ENCODE peak calls at places on chromosomes 4 and X, in five cellular contexts. B is HepG2, A is GM12878, H is K562, J is SK-N-SH. G is an unnamed sample. For H4K20me1, the result is how much of the 10 kb centered on the place peaks cover.

GRCh38 chrX:138754861-138755260 is 43.3 kb upstream of the FGF13 start:
- DNase-seq in B (no peak), A (no peak), H (no peak), J (no peak), G (no peak)

GRCh38 chr4:186201535-186202230 is 10.3 kb downstream of the CYP4V2 start:
- DNase-seq in B (peak), A (no peak), H (peak), J (peak), G (peak)

GRCh38 chr4:74055096-74055495 is 16.6 kb upstream of the CXCL3 start:
- DNase-seq in B (no peak), A (no peak), H (no peak), J (no peak), G (no peak)

GRCh38 chr4:88661724-88662123 is 35.9 kb downstream of the NAP1L5 start:
- DNase-seq in B (no peak), A (no peak), H (no peak), J (no peak), G (no peak)

GRCh38 chr4:89307446-89308160 is at the start of gene GPRIN3:
- DNase-seq in B (no peak), A (no peak), H (no peak), J (peak), G (no peak)

GRCh38 chr4:35151816-35152572 is 1092.3 kb downstream of the ARAP2 start:
- DNase-seq in B (peak), A (no peak), H (peak), J (peak), G (peak)

GRCh38 chrX:28188526-28188925 is 207.3 kb upstream of the DCAF8L1 start:
- DNase-seq in B (no peak), A (no peak), H (no peak), J (no peak), G (peak)

GRCh38 chr4:59380841-59381366 is 1819.2 kb upstream of the ADGRL3 start:
- DNase-seq in B (no peak), A (no peak), H (no peak), J (no peak), G (no peak)

GRCh38 chr4:183533698-183534097 is 28.8 kb downstream of the ING2 start:
- DNase-seq in B (no peak), A (no peak), H (peak), J (no peak), G (no peak)

GRCh38 chrX:63809158-63809557 is 24.1 kb upstream of the ARHGEF9 start:
- DNase-seq in B (no peak), A (no peak), H (no peak), J (no peak), G (no peak)

GRCh38 chr4:181959121-181959520 is 284.1 kb upstream of the TENM3 start:
- DNase-seq in B (no peak), A (no peak), H (no peak), J (no peak), G (no peak)

GRCh38 chrX:129983575-129984131 is 1.2 kb downstream of the BCORL1 start:
- DNase-seq in B (no peak), A (no peak), H (peak), J (peak), G (no peak)

DNA sequence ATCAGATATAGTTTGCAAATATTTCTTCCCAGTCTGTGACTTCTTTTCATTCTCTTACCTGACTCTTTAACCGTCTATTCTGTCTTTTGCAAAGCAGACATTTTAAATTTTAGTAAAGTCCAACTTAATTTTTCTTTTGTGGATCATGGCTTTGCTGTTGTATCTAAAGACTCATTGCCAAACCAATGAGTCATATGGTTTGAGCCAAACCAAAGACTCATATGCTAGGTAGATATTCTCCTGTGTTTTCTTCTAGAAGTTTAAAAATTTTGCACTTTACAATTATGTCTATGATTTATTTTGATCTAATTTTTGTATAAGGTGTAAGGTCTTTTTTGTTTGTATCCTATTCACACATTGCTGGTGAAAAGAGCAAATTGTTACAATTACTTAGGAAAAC is 446.8 kb downstream of the ANKRD50 start:
- DNase-seq in B (no peak), A (no peak), H (no peak), J (no peak), G (no peak)
- TF ChIP-seq ZBTB33 in B (no peak), A (no peak), H (no peak), J (no peak), G (no peak)

DNA sequence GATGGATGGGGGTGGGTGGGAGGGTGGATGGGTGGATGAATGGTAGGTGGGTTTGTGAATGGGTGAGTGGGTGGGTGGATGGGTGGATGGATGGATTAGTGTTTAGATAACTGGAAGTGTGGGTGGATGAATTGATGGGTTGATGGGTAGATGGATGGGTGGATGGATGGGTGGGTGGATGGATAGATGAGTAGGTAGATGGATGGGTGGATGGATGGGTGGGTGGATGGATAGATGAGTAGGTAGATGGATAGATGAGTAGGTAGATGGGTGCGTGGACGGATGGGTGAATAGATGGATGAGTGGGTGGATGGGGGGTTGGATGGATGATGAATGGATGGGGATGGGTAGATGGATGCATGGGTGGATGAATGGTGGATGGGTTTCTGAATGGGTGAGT is 20.3 kb upstream of the ASMTL start:
- DNase-seq in B (no peak), A (no peak), H (no peak), J (no peak), G (no peak)
- H4K20me1 ChIP-seq in B (under half), A (under half), H (under half), J (under half), G (under half)

GRCh38 chr4:57093816-57094481 is 16.2 kb downstream of the IGFBP7 start:
- DNase-seq in B (no peak), A (no peak), H (no peak), J (no peak), G (no peak)
- TF ChIP-seq ZBTB33 in B (no peak), A (no peak), H (no peak), J (no peak), G (no peak)

GRCh38 chr4:152104846-152105462 is 344.1 kb upstream of the GATB start:
- DNase-seq in B (no peak), A (no peak), H (no peak), J (no peak), G (no peak)
- H4K20me1 ChIP-seq in B (under half), A (under half), H (under half), J (under half), G (under half)

DNA sequence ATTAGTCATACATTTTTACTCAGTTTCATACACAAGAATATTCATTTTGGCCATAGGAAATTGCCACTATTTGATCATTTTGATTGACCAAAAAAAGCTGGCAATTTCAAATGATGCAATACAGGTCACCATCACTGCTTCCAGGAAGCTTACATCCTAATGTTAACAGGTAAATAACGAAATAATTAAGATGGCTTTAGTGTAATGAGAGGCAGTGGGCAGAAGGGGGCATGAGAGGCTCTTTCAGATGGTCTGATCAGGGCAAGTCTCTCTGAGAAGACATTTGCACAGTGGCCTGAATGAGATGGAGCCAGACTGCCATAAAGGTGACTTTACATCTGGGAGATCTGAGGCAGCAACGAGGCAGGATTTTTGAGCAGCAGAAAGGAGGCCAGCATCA is 170.7 kb downstream of the SLIT2 start:
- DNase-seq in B (peak), A (no peak), H (peak), J (peak), G (peak)
- TF ChIP-seq ZBTB33 in B (no peak), A (no peak), H (no peak), J (no peak), G (no peak)

GRCh38 chr4:7761720-7762119 is 177.9 kb downstream of the AFAP1 start:
- DNase-seq in B (peak), A (no peak), H (peak), J (peak), G (peak)

GRCh38 chr4:7763788-7764187 is 175.9 kb downstream of the AFAP1 start:
- DNase-seq in B (no peak), A (no peak), H (no peak), J (no peak), G (no peak)

GRCh38 chr4:7763106-7763505 is 176.6 kb downstream of the AFAP1 start:
- DNase-seq in B (no peak), A (no peak), H (no peak), J (no peak), G (no peak)

GRCh38 chr4:7761312-7761711 is 178.3 kb downstream of the AFAP1 start:
- DNase-seq in B (no peak), A (no peak), H (no peak), J (no peak), G (no peak)

DNA sequence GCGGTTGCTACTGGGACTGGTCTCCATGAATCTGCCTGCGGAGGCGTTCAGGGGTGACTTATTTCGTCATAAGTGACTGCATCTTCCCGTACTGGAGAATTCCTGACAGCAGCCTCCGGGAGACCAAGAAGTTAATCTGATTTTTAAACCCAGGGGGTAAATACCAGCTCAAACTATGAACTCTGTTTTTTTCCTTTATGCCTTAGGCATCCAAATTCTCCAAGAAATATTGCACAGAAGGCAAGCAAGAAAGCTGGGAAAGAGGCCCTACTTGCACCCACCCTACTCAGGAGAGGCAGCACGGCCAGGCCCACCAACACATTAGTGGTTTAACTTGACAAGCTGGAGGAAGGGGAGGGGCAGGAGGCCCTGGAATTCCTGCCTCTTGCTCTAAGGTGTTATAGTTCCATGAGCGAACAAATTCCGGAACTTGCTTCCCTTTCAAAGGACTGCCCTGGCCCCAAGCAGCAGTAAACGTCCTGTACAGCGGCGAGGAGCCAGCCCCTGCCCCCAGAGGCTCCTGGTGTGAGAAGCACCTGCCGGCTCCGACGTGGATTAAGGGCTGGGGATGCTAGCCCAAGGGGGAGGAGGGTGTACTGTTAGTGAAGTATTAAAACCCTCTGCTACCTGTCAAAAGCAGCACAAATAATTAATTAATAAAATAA is 177.2 kb downstream of the AFAP1 start:
- DNase-seq in B (no peak), A (no peak), H (no peak), J (no peak), G (no peak)
- H4K20me1 ChIP-seq in B (under half), A (under half), H (under half), J (half or more), G (under half)

GRCh38 chr4:80197601-80198444 is 520 bp downstream of the PRDM8 start:
- DNase-seq in B (no peak), A (no peak), H (no peak), J (peak), G (no peak)
- TF ChIP-seq ZBTB33 in B (no peak), A (no peak), H (peak), J (no peak), G (no peak)

GRCh38 chr4:184588893-184589292 is 60.4 kb downstream of the CASP3 start:
- DNase-seq in B (no peak), A (no peak), H (no peak), J (no peak), G (no peak)
- H4K20me1 ChIP-seq in B (under half), A (under half), H (under half), J (under half), G (under half)

GRCh38 chr4:26281876-26282275 is 38.9 kb upstream of the RBPJ start:
- DNase-seq in B (no peak), A (no peak), H (no peak), J (no peak), G (no peak)

GRCh38 chr4:26288308-26288982 is 32.4 kb upstream of the RBPJ start:
- DNase-seq in B (no peak), A (peak), H (no peak), J (no peak), G (no peak)

GRCh38 chr4:26285272-26285671 is 35.5 kb upstream of the RBPJ start:
- DNase-seq in B (no peak), A (no peak), H (no peak), J (no peak), G (no peak)

GRCh38 chr4:26287748-26288147 is 33.1 kb upstream of the RBPJ start:
- DNase-seq in B (no peak), A (no peak), H (no peak), J (no peak), G (no peak)

DNA sequence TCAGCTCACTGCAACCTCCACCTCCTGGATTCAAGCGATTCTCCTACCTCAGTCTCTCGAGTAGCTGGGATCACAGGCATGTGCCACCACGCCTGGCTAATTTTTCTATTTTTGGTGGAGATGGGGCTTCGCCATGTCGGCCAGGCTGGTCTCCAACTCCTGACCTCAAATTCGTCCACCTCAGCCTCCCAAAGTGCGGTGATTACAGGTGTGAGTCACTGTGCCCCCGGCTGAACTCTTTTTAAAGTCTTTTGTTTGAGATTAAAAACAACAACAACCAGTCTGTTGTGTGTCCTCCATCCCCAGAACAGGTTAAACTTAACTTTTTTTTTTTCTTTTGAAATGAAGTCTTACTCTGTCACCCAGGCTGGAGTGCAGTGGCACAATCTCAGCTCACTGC is 36.3 kb upstream of the RBPJ start:
- DNase-seq in B (no peak), A (no peak), H (no peak), J (no peak), G (no peak)
- TF ChIP-seq ZBTB33 in B (no peak), A (no peak), H (no peak), J (no peak), G (no peak)

DNA sequence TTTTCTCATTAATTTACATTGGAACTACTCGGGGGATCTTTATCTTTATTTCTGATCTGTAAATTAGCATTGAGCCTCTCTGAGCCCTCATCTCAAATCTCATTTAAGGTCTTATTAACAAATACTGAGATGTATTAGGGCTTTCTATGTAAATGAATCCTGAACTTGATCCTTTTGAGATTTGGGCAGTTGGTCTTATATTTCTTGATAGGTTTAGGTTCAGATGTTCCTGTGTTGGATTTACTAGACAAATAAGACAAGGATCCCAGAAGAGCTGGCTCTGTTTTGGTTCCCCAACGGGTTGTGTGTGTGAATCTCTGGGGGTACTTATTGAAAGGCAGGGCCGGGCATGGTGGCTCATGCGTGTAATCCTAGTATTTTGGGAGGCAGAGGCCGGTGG is 36.1 kb downstream of the LONRF3 start:
- DNase-seq in B (no peak), A (no peak), H (no peak), J (no peak), G (no peak)
- H4K20me1 ChIP-seq in B (under half), A (under half), H (under half), J (under half), G (under half)